ENCODE peak calls at places on chromosomes 2 and 18, in five cellular contexts. M is upper lobe of right lung, W is DMS 273 treated with DMSO at 0.1 percent for 48 hours, Z is iris pigment epithelial cell, C is astrocyte of the cerebellum. P is an unnamed sample.

GRCh38 chr2:70725505-70725904 is 42.5 kb downstream of the ADD2 start:
- DNase-seq in M (no peak), W (no peak), Z (no peak), C (no peak), P (no peak)

GRCh38 chr2:72765997-72766609 is 59.7 kb downstream of the EXOC6B start:
- DNase-seq in Z (no peak), W (no peak), C (no peak), M (no peak), P (no peak)

GRCh38 chr18:46706968-46707367 is 49.9 kb downstream of the ST8SIA5 start:
- DNase-seq in C (no peak), W (no peak), Z (no peak), M (no peak), P (no peak)

GRCh38 chr2:164589522-164589921 is 31.8 kb downstream of the GRB14 start:
- DNase-seq in Z (peak), M (no peak), C (peak), W (peak), P (no peak)

GRCh38 chr18:40939636-40940035 is 1015.4 kb upstream of the PIK3C3 start:
- DNase-seq in C (no peak), Z (no peak), W (no peak), M (no peak), P (no peak)

GRCh38 chr2:20027715-20028434 is 15.4 kb upstream of the MATN3 start:
- DNase-seq in M (no peak), C (no peak), Z (peak), W (no peak), P (no peak)

GRCh38 chr2:28049416-28049815 is 158.9 kb downstream of the BABAM2 start:
- DNase-seq in W (no peak), M (no peak), C (no peak), Z (no peak), P (no peak)

GRCh38 chr2:192194866-192195547 is at the start of gene TMEFF2:
- DNase-seq in C (peak), Z (peak), M (peak), W (peak), P (peak)

GRCh38 chr2:220318037-220318436 is 690.6 kb downstream of the SLC4A3 start:
- DNase-seq in W (no peak), Z (no peak), M (no peak), C (no peak), P (no peak)

GRCh38 chr2:72115361-72116080 is 32.1 kb downstream of the CYP26B1 start:
- DNase-seq in W (no peak), C (peak), Z (peak), M (peak), P (no peak)

GRCh38 chr2:105324732-105325131 is 4.8 kb downstream of the TGFBRAP1 start:
- DNase-seq in W (no peak), M (no peak), Z (peak), C (peak), P (no peak)

GRCh38 chr2:186980787-186981550 is 132.0 kb upstream of the ZSWIM2 start:
- DNase-seq in W (no peak), Z (no peak), C (no peak), M (no peak), P (no peak)

GRCh38 chr2:137168564-137168963 is 403.2 kb downstream of the THSD7B start:
- DNase-seq in Z (peak), M (no peak), C (no peak), W (no peak), P (no peak)

GRCh38 chr18:48565105-48565504 is 26.3 kb downstream of the CTIF start:
- DNase-seq in M (no peak), W (no peak), C (no peak), Z (no peak), P (no peak)